ENCODE peak calls at places on chromosomes 16 and 17, in four cellular contexts. N is neural progenitor cell, M is fibroblast of pulmonary artery, S is cardiac fibroblast. Z is an unnamed sample.

GRCh38 chr16:58086381-58087208 is 42.6 kb downstream of the CFAP20 start:
- DNase-seq in M (no peak), S (no peak), N (no peak), Z (no peak)

GRCh38 chr17:57440522-57441269 is 184.4 kb downstream of the MSI2 start:
- DNase-seq in S (peak; percentile 91), N (peak; percentile 81), M (peak; percentile 92), Z (peak; percentile 70)

GRCh38 chr17:72518333-72518732 is 397.5 kb downstream of the SOX9 start:
- DNase-seq in N (no peak), M (no peak), S (no peak), Z (no peak)

GRCh38 chr17:74566132-74566753 is 1.1 kb downstream of the CD300H start:
- DNase-seq in N (peak; percentile 72), M (peak; percentile 29), S (peak; percentile 5), Z (peak; percentile 14)

GRCh38 chr16:53320992-53321391 is 113.3 kb upstream of the RBL2 start:
- DNase-seq in S (no peak), M (no peak), N (no peak), Z (no peak)

GRCh38 chr16:83769397-83770008 is 38.3 kb upstream of the HSBP1 start:
- DNase-seq in M (no peak), N (no peak), S (no peak), Z (no peak)

GRCh38 chr17:54405826-54406225 is 494.8 kb upstream of the TOM1L1 start:
- DNase-seq in M (no peak), S (no peak), N (no peak), Z (no peak)

GRCh38 chr17:31511583-31511982 is 120.1 kb downstream of the RAB11FIP4 start:
- DNase-seq in N (no peak), S (no peak), M (no peak), Z (no peak)

GRCh38 chr16:56634715-56635440 is 2.4 kb downstream of the MT1M start:
- DNase-seq in M (no peak), N (peak; percentile 42), S (no peak), Z (no peak)

GRCh38 chr17:15456972-15457722 is 10.3 kb downstream of the CDRT4 start:
- DNase-seq in M (peak; percentile 72), N (no peak), S (peak; percentile 66), Z (peak; percentile 92)

GRCh38 chr17:15463363-15463762 is 4.1 kb downstream of the CDRT4 start:
- DNase-seq in M (peak; percentile 68), N (peak; percentile 33), S (peak; percentile 40), Z (peak; percentile 90)

GRCh38 chr16:11835309-11835708 is 16.0 kb downstream of the RSL1D1 start:
- DNase-seq in N (no peak), M (no peak), S (no peak), Z (no peak)

GRCh38 chr16:30603945-30604315 is 6.3 kb downstream of the ZNF689 start:
- DNase-seq in M (no peak), N (no peak), S (no peak), Z (peak; percentile 27)

GRCh38 chr17:82400830-82401229 is 17.3 kb upstream of the HEXD start:
- DNase-seq in S (no peak), M (no peak), N (no peak), Z (no peak)

GRCh38 chr16:67404740-67405226 is 11.5 kb upstream of the TPPP3 start:
- DNase-seq in M (no peak), N (no peak), S (no peak), Z (no peak)

GRCh38 chr17:50169881-50170459 is 4.2 kb downstream of the SGCA start:
- DNase-seq in S (no peak), N (no peak), M (no peak), Z (no peak)

DNA sequence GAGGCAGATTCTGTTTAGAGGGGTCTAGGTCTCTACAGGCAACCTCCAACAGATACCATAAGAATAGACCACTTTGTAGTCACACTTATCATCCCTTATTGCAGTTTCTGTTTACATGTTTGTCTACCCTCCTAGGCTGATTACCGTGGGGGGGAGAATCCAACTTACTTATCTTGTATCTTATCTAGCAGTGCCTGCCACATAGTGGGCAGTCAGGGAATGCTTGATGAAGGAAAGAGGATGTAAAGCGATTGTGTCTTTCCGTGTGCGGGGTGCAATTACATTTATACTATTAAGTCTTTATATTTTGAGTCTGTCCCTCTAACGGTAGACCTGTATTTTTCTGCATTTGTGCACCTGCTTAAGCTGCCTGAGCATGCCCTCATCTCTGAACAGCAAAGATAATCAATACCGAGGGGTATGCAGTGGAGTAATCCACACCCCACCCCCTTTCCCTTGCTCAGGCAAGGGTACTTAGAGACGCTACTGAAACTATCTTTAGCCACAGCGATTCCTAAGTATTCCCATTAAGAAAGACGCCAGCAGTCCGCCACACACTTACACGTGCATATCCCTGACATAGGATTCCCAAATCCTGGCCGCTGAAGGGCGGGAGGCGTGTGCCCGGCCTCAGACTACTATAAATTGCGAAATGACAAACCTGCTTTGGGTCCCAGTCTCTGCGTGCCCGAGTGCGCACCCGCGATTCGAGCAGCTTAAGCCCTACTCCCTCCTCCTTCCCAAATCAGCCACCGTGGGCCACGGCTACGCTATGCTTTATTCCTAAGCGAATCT is 635 bp upstream of the AATF start:
- DNase-seq in S (no peak), N (no peak), M (no peak), Z (no peak)
- TF ChIP-seq CTCF in S (no peak), N (no peak), M (no peak), Z (no peak)

DNA sequence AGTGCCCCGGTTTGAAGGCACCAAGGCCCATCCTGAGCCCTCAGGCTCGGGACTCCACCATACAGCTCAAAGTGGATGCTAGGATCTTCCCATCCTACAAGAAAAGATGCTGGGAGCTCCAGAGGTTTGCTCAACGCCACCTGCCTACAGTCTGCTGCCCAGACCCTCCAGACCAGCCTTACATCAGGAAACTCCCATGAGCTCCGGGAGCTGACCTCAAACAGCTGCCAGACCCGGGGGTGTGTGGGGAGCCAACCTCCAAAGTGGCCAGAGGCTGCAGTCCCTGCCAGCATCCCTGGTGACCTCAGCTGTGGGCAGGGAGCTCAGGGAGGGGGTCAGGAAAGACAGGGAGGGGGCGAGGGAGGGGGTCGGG is 43.8 kb downstream of the C16orf82 start:
- DNase-seq in S (no peak), N (no peak), M (no peak), Z (no peak)
- H3K4me3 ChIP-seq in S (no peak overlapping the region), N (no peak overlapping the region), M (no peak overlapping the region), Z (no peak overlapping the region)

DNA sequence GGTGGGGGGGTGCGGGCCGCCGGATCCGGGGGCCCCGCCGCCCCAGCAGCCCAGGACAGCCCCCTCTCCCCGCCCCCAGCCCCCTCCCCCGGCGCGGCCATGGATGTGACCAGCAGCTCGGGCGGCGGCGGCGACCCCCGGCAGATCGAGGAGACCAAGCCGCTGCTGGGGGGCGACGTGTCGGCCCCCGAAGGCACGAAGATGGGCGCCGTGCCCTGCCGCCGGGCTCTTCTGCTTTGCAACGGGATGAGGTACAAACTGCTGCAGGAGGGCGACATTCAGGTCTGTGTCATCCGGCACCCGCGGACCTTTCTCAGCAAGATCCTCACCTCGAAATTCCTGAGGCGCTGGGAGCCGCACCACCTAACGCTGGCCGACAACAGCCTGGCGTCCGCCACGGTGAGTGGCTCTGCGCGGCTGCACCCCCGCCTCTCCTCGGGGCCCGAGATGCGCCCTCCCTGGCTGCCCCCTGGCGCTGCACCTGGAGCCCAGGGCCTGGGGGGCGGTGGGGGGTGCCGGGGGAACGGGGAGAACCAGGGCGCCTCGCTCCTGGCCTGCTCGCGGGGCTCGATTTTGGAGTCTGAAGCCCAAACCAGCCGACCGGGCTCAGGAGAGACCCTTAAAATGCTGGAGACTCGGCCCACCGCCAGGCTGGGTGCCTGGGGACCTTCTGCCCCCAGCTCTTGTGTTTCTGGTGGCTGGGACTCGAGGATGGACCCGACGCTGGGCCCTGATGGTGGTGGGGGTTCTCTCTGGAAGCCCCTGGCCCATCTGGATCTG is 725 bp downstream of the CMIP start:
- DNase-seq in S (peak; percentile 22), M (no peak), N (peak; percentile 66), Z (no peak)
- TF ChIP-seq CTCF in S (peak; percentile 15), M (no peak), N (peak; percentile 24), Z (peak; percentile 30)

DNA sequence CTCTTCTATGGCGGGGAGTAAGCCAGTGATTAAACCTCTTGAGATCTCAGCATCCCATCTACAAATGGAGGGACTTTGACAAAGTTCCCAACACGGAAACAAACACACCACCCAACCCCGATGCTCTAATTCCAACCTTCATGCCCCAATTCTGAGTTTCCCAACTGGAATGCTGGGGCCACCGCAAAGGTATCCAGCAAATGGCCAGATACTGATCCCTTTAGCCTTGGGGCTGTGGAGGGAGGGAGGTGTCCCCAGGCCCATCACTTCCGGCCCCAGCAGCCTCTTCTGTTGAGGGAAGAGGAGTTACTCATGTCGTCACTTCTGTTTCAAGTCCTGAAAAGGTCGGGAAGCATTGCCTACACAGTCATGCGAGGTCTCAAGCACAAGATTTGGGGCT is 154.8 kb upstream of the RPH3AL start:
- DNase-seq in N (no peak), S (no peak), M (no peak), Z (no peak)
- H3K4me3 ChIP-seq in N (no peak overlapping the region), S (no peak overlapping the region), M (no peak overlapping the region), Z (no peak overlapping the region)

GRCh38 chr16:48126801-48127644 is 28.8 kb downstream of the ABCC12 start:
- DNase-seq in S (peak; percentile 88), M (peak; percentile 98), N (no peak), Z (peak; percentile 98)
- TF ChIP-seq CTCF in S (no peak), M (no peak), N (no peak), Z (no peak)

DNA sequence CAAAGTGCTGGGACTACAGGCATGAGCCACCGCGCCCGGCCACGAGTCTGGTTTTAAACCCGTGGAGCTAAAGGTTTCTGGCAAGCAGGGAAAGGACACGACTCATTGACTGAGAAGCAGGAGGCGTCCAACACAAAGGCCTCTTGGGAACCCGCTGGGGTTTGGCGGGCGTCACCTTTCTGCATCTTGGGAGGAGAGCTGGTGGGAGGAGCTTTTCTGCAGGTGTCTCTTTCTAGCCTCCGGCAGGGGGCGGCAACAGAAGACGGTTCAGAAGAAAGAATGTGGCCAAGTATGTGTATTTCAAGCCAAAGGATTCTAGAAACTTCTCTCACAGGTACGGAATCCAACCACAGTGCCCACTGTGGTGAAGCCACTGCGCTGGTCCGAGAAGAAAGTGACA is 97.4 kb downstream of the MRM3 start:
- DNase-seq in M (peak; percentile 80), N (peak; percentile 93), S (peak; percentile 82), Z (peak; percentile 93)
- H3K4me3 ChIP-seq in M (no peak overlapping the region), N (no peak overlapping the region), S (no peak overlapping the region), Z (no peak overlapping the region)

DNA sequence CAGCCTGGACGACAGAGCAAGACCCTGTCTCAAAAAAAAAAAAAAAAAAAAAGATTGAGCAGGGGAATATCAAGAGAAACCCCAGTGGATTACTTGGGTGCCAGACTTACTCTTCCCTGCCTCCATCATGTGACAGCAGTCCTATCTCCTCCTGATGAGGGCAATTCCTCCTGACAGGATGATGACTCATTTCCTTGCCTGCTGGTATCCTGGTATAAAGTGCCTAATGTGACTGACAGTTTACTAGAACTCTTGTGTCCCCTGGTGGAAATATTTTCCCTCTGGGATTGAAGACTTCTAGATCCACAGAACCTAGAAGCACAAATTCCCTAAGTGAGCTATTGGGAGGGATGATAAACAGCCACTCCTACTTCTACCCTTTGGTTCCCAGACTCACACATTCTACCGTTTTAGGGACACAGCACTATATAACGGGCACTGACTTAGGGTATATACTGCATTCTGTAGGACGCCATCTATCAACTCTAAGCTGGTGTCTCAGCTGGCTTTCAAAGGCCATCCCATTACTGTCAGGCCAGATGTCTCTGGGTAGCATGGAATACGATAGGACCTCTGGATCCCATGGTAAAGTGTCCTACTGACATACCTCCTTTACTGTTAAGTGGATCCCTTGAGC is 114.6 kb upstream of the MED13 start:
- DNase-seq in S (peak; percentile 56), N (no peak), M (peak; percentile 64), Z (peak; percentile 11)
- TF ChIP-seq CTCF in S (no peak), N (no peak), M (no peak), Z (no peak)